ENCODE peak calls at places on chromosome X, in nine cellular contexts. I, U, D, K, T, R, W, J and B are unnamed samples.

GRCh38 chrX:153739754-153740486 is 15.3 kb downstream of the ABCD1 start:
- DNase-seq in I (no peak), U (no peak), D (no peak), K (no peak), T (no peak), R (no peak), W (no peak), J (peak), B (no peak)

GRCh38 chrX:68686684-68687045 is 39.2 kb downstream of the STARD8 start:
- DNase-seq in I (peak), U (peak), D (no peak), K (no peak), T (no peak), R (no peak), W (no peak), J (peak), B (peak)

GRCh38 chrX:134682081-134682480 is 23.8 kb upstream of the PLAC1 start:
- DNase-seq in I (no peak), U (peak), D (no peak), K (no peak), T (no peak), R (no peak), W (no peak), J (no peak), B (no peak)

GRCh38 chrX:53239474-53239873 is 14.5 kb upstream of the KDM5C start:
- DNase-seq in I (no peak), U (no peak), D (peak), K (peak), T (no peak), R (peak), W (no peak), J (peak), B (no peak)

GRCh38 chrX:12878536-12878935 is 11.7 kb downstream of the TLR7 start:
- DNase-seq in I (no peak), U (no peak), D (peak), K (no peak), T (peak), R (no peak), W (no peak), J (no peak), B (no peak)

GRCh38 chrX:31893525-31893924 is 821.7 kb upstream of the FTHL17 start:
- DNase-seq in I (no peak), U (no peak), D (no peak), K (no peak), T (no peak), R (no peak), W (no peak), J (no peak), B (no peak)

GRCh38 chrX:154013614-154014360 is 5.9 kb downstream of the IRAK1 start:
- DNase-seq in I (peak), U (peak), D (peak), K (no peak), T (peak), R (peak), W (no peak), J (peak), B (peak)

GRCh38 chrX:20217279-20217678 is 49.4 kb downstream of the RPS6KA3 start:
- DNase-seq in I (no peak), U (peak), D (peak), K (no peak), T (no peak), R (no peak), W (peak), J (no peak), B (peak)

GRCh38 chrX:1093112-1093511 is 119.3 kb downstream of the CRLF2 start:
- DNase-seq in I (no peak), U (no peak), D (no peak), K (no peak), T (no peak), R (no peak), W (no peak), J (no peak), B (no peak)

GRCh38 chrX:69024931-69025330 is 140.3 kb downstream of the PJA1 start:
- DNase-seq in I (peak), U (peak), D (peak), K (no peak), T (peak), R (no peak), W (no peak), J (peak), B (peak)

GRCh38 chrX:79181401-79181800 is 36.9 kb downstream of the GPR174 start:
- DNase-seq in I (no peak), U (no peak), D (no peak), K (no peak), T (no peak), R (no peak), W (no peak), J (no peak), B (no peak)

GRCh38 chrX:79182616-79183015 is 38.1 kb downstream of the GPR174 start:
- DNase-seq in I (no peak), U (no peak), D (no peak), K (peak), T (no peak), R (no peak), W (no peak), J (no peak), B (no peak)
- TF ChIP-seq EZH2phosphoT487 in I (no peak), U (no peak), D (no peak), K (no peak), T (no peak), R (no peak), W (no peak), J (no peak), B (no peak)

DNA sequence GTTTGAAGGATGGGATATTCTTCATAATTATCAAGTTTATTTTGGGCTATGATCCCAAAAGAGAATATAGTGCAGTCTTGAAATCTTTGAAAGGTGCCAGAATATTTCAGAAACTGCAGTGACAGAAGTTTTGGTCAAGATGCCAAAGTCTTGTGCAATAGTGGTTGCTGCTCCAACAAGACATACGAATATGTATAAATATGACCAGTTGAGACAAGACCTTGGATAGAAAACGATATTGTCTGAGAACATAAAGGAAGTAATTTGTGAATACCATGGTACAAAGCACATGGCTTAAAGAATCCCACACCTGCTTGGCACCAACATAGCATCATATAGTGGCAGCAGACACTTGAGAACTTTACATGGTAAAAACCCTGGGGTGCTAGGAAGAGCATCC is 48.6 kb upstream of the AMELX start:
- DNase-seq in I (no peak), U (peak), D (peak), K (no peak), T (no peak), R (no peak), W (no peak), J (no peak), B (no peak)
- TF ChIP-seq EZH2phosphoT487 in I (no peak), U (no peak), D (no peak), K (no peak), T (no peak), R (no peak), W (no peak), J (no peak), B (no peak)

GRCh38 chrX:74526786-74527185 is 87.6 kb downstream of the RLIM start:
- DNase-seq in I (no peak), U (no peak), D (no peak), K (no peak), T (no peak), R (no peak), W (no peak), J (no peak), B (peak)
- TF ChIP-seq EZH2phosphoT487 in I (no peak), U (no peak), D (no peak), K (no peak), T (no peak), R (no peak), W (no peak), J (no peak), B (no peak)

DNA sequence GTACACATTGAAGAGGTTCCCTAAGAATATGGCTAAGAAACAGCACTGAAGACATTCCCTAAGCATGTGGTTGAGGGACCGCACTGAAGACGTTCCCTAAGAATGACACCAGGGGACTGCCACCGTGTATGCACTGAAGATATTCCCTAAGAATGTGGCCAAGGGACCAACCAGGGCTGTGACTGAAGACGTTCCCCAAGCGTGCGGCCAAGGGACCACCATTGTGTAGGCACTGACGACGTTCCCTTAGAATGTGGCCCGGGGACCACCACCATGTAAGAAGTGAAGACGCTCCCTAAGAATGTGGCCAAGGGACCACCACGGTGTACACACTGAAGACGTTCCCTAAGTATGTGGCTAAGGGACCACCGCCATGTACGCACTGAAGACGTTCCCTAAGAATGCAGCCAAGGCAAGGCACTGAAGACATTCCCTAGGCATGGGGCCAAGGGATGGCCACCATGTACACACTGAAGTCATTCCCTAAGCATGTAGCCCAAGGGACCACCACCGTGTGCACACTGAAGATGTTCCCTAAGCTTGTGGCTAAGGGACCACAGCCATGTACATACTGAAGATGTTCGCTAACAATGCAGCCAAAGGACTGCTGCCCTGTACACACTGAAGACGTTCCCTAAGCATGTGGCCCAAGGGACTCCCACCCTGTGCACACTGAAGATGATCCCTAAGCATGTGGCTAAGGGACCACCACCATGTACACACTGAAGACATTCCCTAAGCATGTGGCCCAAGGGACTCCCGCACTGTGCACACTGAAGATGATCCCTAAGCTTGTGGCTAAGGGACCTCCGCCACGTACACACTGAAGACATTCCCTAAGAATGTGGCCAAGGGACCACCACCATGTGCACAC is 22.0 kb downstream of the DHRSX start:
- DNase-seq in I (no peak), U (no peak), D (no peak), K (no peak), T (no peak), R (no peak), W (peak), J (peak), B (no peak)
- TF ChIP-seq EZH2phosphoT487 in I (no peak), U (no peak), D (no peak), K (no peak), T (no peak), R (no peak), W (no peak), J (no peak), B (no peak)

DNA sequence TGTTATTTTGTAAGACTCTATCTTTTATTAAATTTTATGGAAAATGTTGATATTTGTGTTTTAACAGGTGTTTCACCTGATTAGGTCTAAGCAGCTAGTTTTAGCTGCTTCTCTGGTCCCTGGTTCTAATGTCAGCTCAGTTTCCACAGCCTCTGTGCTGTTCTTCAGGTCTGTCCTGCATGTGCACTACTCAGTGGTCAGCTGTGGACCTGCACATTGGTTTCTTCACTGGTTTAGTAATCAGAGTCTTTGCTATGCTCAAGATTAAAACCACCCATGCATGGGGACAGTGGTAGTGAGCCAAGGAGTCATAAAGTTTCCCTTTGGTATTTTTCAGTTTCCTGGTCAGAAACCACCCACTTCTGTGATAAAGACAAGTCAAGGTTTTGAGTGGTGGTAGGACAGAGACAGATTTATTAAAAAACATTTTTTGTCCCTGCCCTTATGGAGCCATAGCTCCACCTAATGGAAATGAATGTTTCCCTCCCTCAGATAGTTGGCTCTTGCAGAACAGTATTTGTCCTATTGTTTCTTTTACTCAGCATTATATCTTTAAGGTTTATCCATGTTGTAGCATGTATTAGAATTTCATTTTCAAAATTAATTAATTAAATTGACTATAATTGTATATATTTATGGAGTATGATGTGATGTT is 36.8 kb upstream of the VBP1 start:
- DNase-seq in I (no peak), U (no peak), D (peak), K (peak), T (no peak), R (no peak), W (no peak), J (no peak), B (no peak)
- TF ChIP-seq EZH2phosphoT487 in I (no peak), U (no peak), D (no peak), K (no peak), T (no peak), R (no peak), W (no peak), J (no peak), B (no peak)

GRCh38 chrX:150085881-150086280 is 147.6 kb upstream of the EOLA2 start:
- DNase-seq in I (no peak), U (peak), D (peak), K (no peak), T (no peak), R (no peak), W (no peak), J (no peak), B (no peak)

GRCh38 chrX:150086371-150086770 is 148.1 kb upstream of the EOLA2 start:
- DNase-seq in I (no peak), U (no peak), D (no peak), K (no peak), T (peak), R (no peak), W (no peak), J (no peak), B (no peak)

GRCh38 chrX:150084474-150085229 is 146.4 kb upstream of the EOLA2 start:
- DNase-seq in I (no peak), U (peak), D (peak), K (no peak), T (no peak), R (no peak), W (no peak), J (no peak), B (no peak)

DNA sequence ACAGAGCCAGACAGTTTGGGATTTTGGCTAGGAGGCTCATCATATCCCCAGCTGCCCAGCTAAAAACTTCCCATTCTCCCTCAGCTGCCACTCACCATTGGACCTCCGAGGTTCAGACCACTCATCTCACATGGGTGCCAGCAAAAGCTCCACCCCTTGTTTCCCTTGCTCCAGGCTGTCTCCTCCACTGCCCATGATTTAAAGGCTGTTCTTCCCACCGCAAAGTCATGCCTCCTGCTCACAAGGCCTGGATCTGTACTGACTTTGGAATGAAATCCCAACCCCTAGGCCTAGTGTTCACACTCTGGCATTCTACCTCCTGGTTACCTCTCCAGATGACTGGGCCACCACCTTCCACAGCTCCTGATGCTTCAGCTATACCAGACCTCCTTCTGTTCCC is 142.2 kb upstream of the EOLA2 start:
- DNase-seq in I (no peak), U (no peak), D (no peak), K (no peak), T (no peak), R (no peak), W (no peak), J (no peak), B (no peak)
- TF ChIP-seq EZH2phosphoT487 in I (no peak), U (no peak), D (no peak), K (no peak), T (no peak), R (no peak), W (no peak), J (no peak), B (no peak)

GRCh38 chrX:110414679-110415439 is 56.2 kb downstream of the RTL9 start:
- DNase-seq in I (no peak), U (peak), D (peak), K (peak), T (no peak), R (no peak), W (no peak), J (no peak), B (no peak)
- TF ChIP-seq EZH2phosphoT487 in I (no peak), U (no peak), D (no peak), K (no peak), T (no peak), R (no peak), W (no peak), J (no peak), B (no peak)

GRCh38 chrX:23952984-23953907 is 45.4 kb downstream of the CXorf58 start:
- DNase-seq in I (peak), U (no peak), D (no peak), K (peak), T (no peak), R (peak), W (no peak), J (peak), B (no peak)
- TF ChIP-seq EZH2phosphoT487 in I (no peak), U (no peak), D (no peak), K (no peak), T (no peak), R (no peak), W (no peak), J (no peak), B (no peak)

GRCh38 chrX:41245641-41246040 is 88.3 kb upstream of the DDX3X start:
- DNase-seq in I (no peak), U (no peak), D (no peak), K (no peak), T (no peak), R (no peak), W (no peak), J (no peak), B (no peak)
- TF ChIP-seq EZH2phosphoT487 in I (no peak), U (no peak), D (no peak), K (no peak), T (no peak), R (no peak), W (no peak), J (no peak), B (no peak)